ENCODE peak calls at places on chromosomes 12 and 14, in ten cellular contexts. One of them, this sample, is unnamed.

GRCh38 chr12:38316391-38317129 is at the start of gene ALG10B:
- DNase-seq in IMR-90: peak; percentile 96
- DNase-seq in breast epithelium: peak; percentile 92
- DNase-seq in ovary: peak; percentile 93
- DNase-seq in endodermal cell: peak; percentile 99
- DNase-seq in HCT116: peak; percentile 93
- DNase-seq in tibial artery: peak; percentile 96
- DNase-seq in right lobe of liver: peak; percentile 93
- DNase-seq in CD8-positive, alpha-beta T cell: peak; percentile 93
- DNase-seq in MM.1S: peak; percentile 96
- DNase-seq in this sample: peak; percentile 92

GRCh38 chr14:104102282-104102914 is 16.9 kb downstream of the ASPG start:
- DNase-seq in IMR-90: no peak
- DNase-seq in breast epithelium: no peak
- DNase-seq in ovary: no peak
- DNase-seq in endodermal cell: peak; percentile 29
- DNase-seq in HCT116: no peak
- DNase-seq in tibial artery: peak; percentile 45
- DNase-seq in right lobe of liver: peak; percentile 40
- DNase-seq in CD8-positive, alpha-beta T cell: no peak
- DNase-seq in MM.1S: no peak
- DNase-seq in this sample: no peak

GRCh38 chr14:30608533-30609006 is 13.5 kb upstream of the SCFD1 start:
- DNase-seq in IMR-90: peak; percentile 59
- DNase-seq in breast epithelium: no peak
- DNase-seq in ovary: no peak
- DNase-seq in endodermal cell: no peak
- DNase-seq in HCT116: no peak
- DNase-seq in tibial artery: no peak
- DNase-seq in right lobe of liver: no peak
- DNase-seq in CD8-positive, alpha-beta T cell: no peak
- DNase-seq in MM.1S: no peak
- DNase-seq in this sample: no peak

GRCh38 chr12:93766802-93767523 is 89.8 kb downstream of the CRADD start:
- DNase-seq in IMR-90: peak; percentile 76
- DNase-seq in breast epithelium: no peak
- DNase-seq in ovary: peak; percentile 42
- DNase-seq in endodermal cell: no peak
- DNase-seq in HCT116: no peak
- DNase-seq in tibial artery: no peak
- DNase-seq in right lobe of liver: no peak
- DNase-seq in CD8-positive, alpha-beta T cell: peak; percentile 24
- DNase-seq in MM.1S: no peak
- DNase-seq in this sample: peak; percentile 68

GRCh38 chr12:114935658-114936057 is 251.7 kb upstream of the TBX3 start:
- DNase-seq in IMR-90: no peak
- DNase-seq in breast epithelium: no peak
- DNase-seq in ovary: no peak
- DNase-seq in endodermal cell: peak; percentile 47
- DNase-seq in HCT116: no peak
- DNase-seq in tibial artery: no peak
- DNase-seq in right lobe of liver: no peak
- DNase-seq in CD8-positive, alpha-beta T cell: no peak
- DNase-seq in MM.1S: no peak
- DNase-seq in this sample: no peak

GRCh38 chr12:6899837-6900519 is 4.6 kb upstream of the LRRC23 start:
- DNase-seq in IMR-90: peak; percentile 38
- DNase-seq in breast epithelium: no peak
- DNase-seq in ovary: no peak
- DNase-seq in endodermal cell: no peak
- DNase-seq in HCT116: no peak
- DNase-seq in tibial artery: no peak
- DNase-seq in right lobe of liver: no peak
- DNase-seq in CD8-positive, alpha-beta T cell: no peak
- DNase-seq in MM.1S: no peak
- DNase-seq in this sample: peak; percentile 83

GRCh38 chr12:50059440-50060119 is 2.2 kb downstream of the ASIC1 start:
- DNase-seq in IMR-90: peak; percentile 39
- DNase-seq in breast epithelium: no peak
- DNase-seq in ovary: no peak
- DNase-seq in endodermal cell: no peak
- DNase-seq in HCT116: no peak
- DNase-seq in tibial artery: no peak
- DNase-seq in right lobe of liver: no peak
- DNase-seq in CD8-positive, alpha-beta T cell: peak; percentile 84
- DNase-seq in MM.1S: no peak
- DNase-seq in this sample: no peak

GRCh38 chr14:45651906-45652305 is 398.9 kb upstream of the MIS18BP1 start:
- DNase-seq in IMR-90: no peak
- DNase-seq in breast epithelium: no peak
- DNase-seq in ovary: no peak
- DNase-seq in endodermal cell: no peak
- DNase-seq in HCT116: no peak
- DNase-seq in tibial artery: no peak
- DNase-seq in right lobe of liver: no peak
- DNase-seq in CD8-positive, alpha-beta T cell: no peak
- DNase-seq in MM.1S: no peak
- DNase-seq in this sample: no peak

GRCh38 chr12:5499566-5500325 is 67.8 kb downstream of the NTF3 start:
- DNase-seq in IMR-90: peak; percentile 97
- DNase-seq in breast epithelium: no peak
- DNase-seq in ovary: no peak
- DNase-seq in endodermal cell: no peak
- DNase-seq in HCT116: no peak
- DNase-seq in tibial artery: no peak
- DNase-seq in right lobe of liver: no peak
- DNase-seq in CD8-positive, alpha-beta T cell: no peak
- DNase-seq in MM.1S: no peak
- DNase-seq in this sample: no peak

GRCh38 chr14:67704484-67705089 is 2.9 kb downstream of the RDH12 start:
- DNase-seq in IMR-90: peak; percentile 54
- DNase-seq in breast epithelium: no peak
- DNase-seq in ovary: no peak
- DNase-seq in endodermal cell: peak; percentile 58
- DNase-seq in HCT116: peak; percentile 72
- DNase-seq in tibial artery: no peak
- DNase-seq in right lobe of liver: no peak
- DNase-seq in CD8-positive, alpha-beta T cell: no peak
- DNase-seq in MM.1S: peak; percentile 47
- DNase-seq in this sample: no peak

GRCh38 chr12:124610629-124611558 is 43.5 kb upstream of the NCOR2 start:
- DNase-seq in IMR-90: no peak
- DNase-seq in breast epithelium: no peak
- DNase-seq in ovary: no peak
- DNase-seq in endodermal cell: no peak
- DNase-seq in HCT116: no peak
- DNase-seq in tibial artery: no peak
- DNase-seq in right lobe of liver: peak; percentile 35
- DNase-seq in CD8-positive, alpha-beta T cell: no peak
- DNase-seq in MM.1S: no peak
- DNase-seq in this sample: no peak

GRCh38 chr12:29073631-29074239 is 75.3 kb upstream of the FAR2 start:
- DNase-seq in IMR-90: peak; percentile 49
- DNase-seq in breast epithelium: no peak
- DNase-seq in ovary: no peak
- DNase-seq in endodermal cell: peak; percentile 46
- DNase-seq in HCT116: peak; percentile 35
- DNase-seq in tibial artery: no peak
- DNase-seq in right lobe of liver: no peak
- DNase-seq in CD8-positive, alpha-beta T cell: no peak
- DNase-seq in MM.1S: peak; percentile 58
- DNase-seq in this sample: no peak

GRCh38 chr12:89355243-89356068 is 3.2 kb upstream of the DUSP6 start:
- DNase-seq in IMR-90: no peak
- DNase-seq in breast epithelium: no peak
- DNase-seq in ovary: no peak
- DNase-seq in endodermal cell: no peak
- DNase-seq in HCT116: no peak
- DNase-seq in tibial artery: no peak
- DNase-seq in right lobe of liver: no peak
- DNase-seq in CD8-positive, alpha-beta T cell: no peak
- DNase-seq in MM.1S: no peak
- DNase-seq in this sample: no peak

GRCh38 chr12:131843527-131843926 is 15.3 kb downstream of the MMP17 start:
- DNase-seq in IMR-90: no peak
- DNase-seq in breast epithelium: no peak
- DNase-seq in ovary: no peak
- DNase-seq in endodermal cell: no peak
- DNase-seq in HCT116: no peak
- DNase-seq in tibial artery: no peak
- DNase-seq in right lobe of liver: no peak
- DNase-seq in CD8-positive, alpha-beta T cell: no peak
- DNase-seq in MM.1S: no peak
- DNase-seq in this sample: no peak

GRCh38 chr12:67482751-67483661 is 165.5 kb upstream of the DYRK2 start:
- DNase-seq in IMR-90: peak; percentile 56
- DNase-seq in breast epithelium: peak; percentile 48
- DNase-seq in ovary: peak; percentile 31
- DNase-seq in endodermal cell: no peak
- DNase-seq in HCT116: no peak
- DNase-seq in tibial artery: peak; percentile 75
- DNase-seq in right lobe of liver: no peak
- DNase-seq in CD8-positive, alpha-beta T cell: peak; percentile 89
- DNase-seq in MM.1S: peak; percentile 95
- DNase-seq in this sample: no peak

GRCh38 chr12:50182461-50182860 is 15.3 kb upstream of the CERS5 start:
- DNase-seq in IMR-90: no peak
- DNase-seq in breast epithelium: no peak
- DNase-seq in ovary: no peak
- DNase-seq in endodermal cell: no peak
- DNase-seq in HCT116: no peak
- DNase-seq in tibial artery: no peak
- DNase-seq in right lobe of liver: no peak
- DNase-seq in CD8-positive, alpha-beta T cell: no peak
- DNase-seq in MM.1S: no peak
- DNase-seq in this sample: no peak

GRCh38 chr14:52266782-52267181 is 716 bp upstream of the PTGDR start:
- DNase-seq in IMR-90: no peak
- DNase-seq in breast epithelium: no peak
- DNase-seq in ovary: no peak
- DNase-seq in endodermal cell: no peak
- DNase-seq in HCT116: no peak
- DNase-seq in tibial artery: peak; percentile 63
- DNase-seq in right lobe of liver: no peak
- DNase-seq in CD8-positive, alpha-beta T cell: no peak
- DNase-seq in MM.1S: no peak
- DNase-seq in this sample: no peak
- H3K27ac ChIP-seq in IMR-90: no peak overlapping the region
- H3K27ac ChIP-seq in breast epithelium: peak overlapping the region; percentile 43
- H3K27ac ChIP-seq in ovary: no peak overlapping the region
- H3K27ac ChIP-seq in endodermal cell: no peak overlapping the region
- H3K27ac ChIP-seq in HCT116: no peak overlapping the region
- H3K27ac ChIP-seq in tibial artery: peak overlapping the region; percentile 3
- H3K27ac ChIP-seq in right lobe of liver: no peak overlapping the region
- H3K27ac ChIP-seq in CD8-positive, alpha-beta T cell: no peak overlapping the region
- H3K27ac ChIP-seq in MM.1S: no peak overlapping the region
- H3K27ac ChIP-seq in this sample: no peak overlapping the region

GRCh38 chr12:59808317-59808910 is 212.6 kb downstream of the SLC16A7 start:
- DNase-seq in IMR-90: peak; percentile 41
- DNase-seq in breast epithelium: no peak
- DNase-seq in ovary: no peak
- DNase-seq in endodermal cell: no peak
- DNase-seq in HCT116: peak; percentile 13
- DNase-seq in tibial artery: no peak
- DNase-seq in right lobe of liver: no peak
- DNase-seq in CD8-positive, alpha-beta T cell: no peak
- DNase-seq in MM.1S: peak; percentile 38
- DNase-seq in this sample: no peak

GRCh38 chr12:59811991-59812390 is 216.2 kb downstream of the SLC16A7 start:
- DNase-seq in IMR-90: no peak
- DNase-seq in breast epithelium: no peak
- DNase-seq in ovary: no peak
- DNase-seq in endodermal cell: no peak
- DNase-seq in HCT116: no peak
- DNase-seq in tibial artery: no peak
- DNase-seq in right lobe of liver: no peak
- DNase-seq in CD8-positive, alpha-beta T cell: no peak
- DNase-seq in MM.1S: no peak
- DNase-seq in this sample: no peak

GRCh38 chr12:59812716-59813115 is 216.9 kb downstream of the SLC16A7 start:
- DNase-seq in IMR-90: no peak
- DNase-seq in breast epithelium: no peak
- DNase-seq in ovary: no peak
- DNase-seq in endodermal cell: no peak
- DNase-seq in HCT116: no peak
- DNase-seq in tibial artery: no peak
- DNase-seq in right lobe of liver: no peak
- DNase-seq in CD8-positive, alpha-beta T cell: no peak
- DNase-seq in MM.1S: no peak
- DNase-seq in this sample: no peak
- TF ChIP-seq CTCF in IMR-90: no peak
- TF ChIP-seq CTCF in breast epithelium: no peak
- TF ChIP-seq CTCF in ovary: no peak
- TF ChIP-seq CTCF in endodermal cell: no peak
- TF ChIP-seq CTCF in HCT116: no peak
- TF ChIP-seq CTCF in tibial artery: no peak
- TF ChIP-seq CTCF in right lobe of liver: no peak
- TF ChIP-seq CTCF in CD8-positive, alpha-beta T cell: no peak
- TF ChIP-seq CTCF in MM.1S: no peak
- TF ChIP-seq CTCF in this sample: no peak

GRCh38 chr14:92813201-92813600 is 19.1 kb downstream of the GOLGA5 start:
- DNase-seq in IMR-90: no peak
- DNase-seq in breast epithelium: no peak
- DNase-seq in ovary: no peak
- DNase-seq in endodermal cell: no peak
- DNase-seq in HCT116: no peak
- DNase-seq in tibial artery: no peak
- DNase-seq in right lobe of liver: no peak
- DNase-seq in CD8-positive, alpha-beta T cell: no peak
- DNase-seq in MM.1S: no peak
- DNase-seq in this sample: no peak
- H3K36me3 ChIP-seq in IMR-90: peaks cover 54% of the 10 kb centered on the region
- H3K36me3 ChIP-seq in breast epithelium: peaks cover 7% of the 10 kb centered on the region
- H3K36me3 ChIP-seq in ovary: no peaks in the 10 kb centered on the region
- H3K36me3 ChIP-seq in endodermal cell: peaks cover 84% of the 10 kb centered on the region
- H3K36me3 ChIP-seq in HCT116: peaks cover 51% of the 10 kb centered on the region
- H3K36me3 ChIP-seq in tibial artery: peaks cover 97% of the 10 kb centered on the region
- H3K36me3 ChIP-seq in right lobe of liver: no peaks in the 10 kb centered on the region
- H3K36me3 ChIP-seq in CD8-positive, alpha-beta T cell: peaks cover 61% of the 10 kb centered on the region
- H3K36me3 ChIP-seq in MM.1S: no peaks in the 10 kb centered on the region
- H3K36me3 ChIP-seq in this sample: peaks cover 2% of the 10 kb centered on the region

DNA sequence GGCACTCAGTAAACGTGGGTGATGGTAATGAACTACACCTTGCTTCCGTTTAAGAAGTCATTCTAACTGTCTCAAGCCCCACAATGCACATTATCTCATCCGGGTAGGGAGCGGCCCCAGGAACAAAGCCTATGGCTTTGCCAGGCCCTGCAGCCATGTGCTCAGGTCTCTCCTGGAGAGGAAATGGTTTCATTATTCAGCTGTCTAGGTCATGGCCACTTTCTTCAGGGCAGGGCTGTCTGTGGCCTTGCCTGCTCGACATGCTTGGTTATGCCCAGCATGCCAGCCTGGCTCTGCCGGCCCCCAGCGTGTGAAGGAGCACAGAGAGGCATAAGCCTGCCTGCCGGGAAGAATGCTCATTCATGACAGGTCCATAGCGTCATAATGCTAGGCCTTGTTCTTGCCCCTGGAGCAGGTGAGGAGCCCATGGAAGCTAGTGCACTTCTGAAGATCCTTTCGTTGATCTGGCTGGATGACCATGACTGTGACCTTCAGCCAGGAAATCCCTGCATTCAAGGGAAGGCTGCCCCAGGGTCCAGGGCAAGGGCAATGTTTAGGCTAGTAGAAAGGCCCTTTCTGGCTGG is 26.3 kb upstream of the FOS start:
- DNase-seq in IMR-90: no peak
- DNase-seq in breast epithelium: no peak
- DNase-seq in ovary: no peak
- DNase-seq in endodermal cell: no peak
- DNase-seq in HCT116: no peak
- DNase-seq in tibial artery: peak; percentile 59
- DNase-seq in right lobe of liver: no peak
- DNase-seq in CD8-positive, alpha-beta T cell: no peak
- DNase-seq in MM.1S: no peak
- DNase-seq in this sample: no peak
- H3K27ac ChIP-seq in IMR-90: no peak overlapping the region
- H3K27ac ChIP-seq in breast epithelium: peak overlapping the region; percentile 78
- H3K27ac ChIP-seq in ovary: no peak overlapping the region
- H3K27ac ChIP-seq in endodermal cell: no peak overlapping the region
- H3K27ac ChIP-seq in HCT116: no peak overlapping the region
- H3K27ac ChIP-seq in tibial artery: no peak overlapping the region
- H3K27ac ChIP-seq in right lobe of liver: no peak overlapping the region
- H3K27ac ChIP-seq in CD8-positive, alpha-beta T cell: no peak overlapping the region
- H3K27ac ChIP-seq in MM.1S: no peak overlapping the region
- H3K27ac ChIP-seq in this sample: peak overlapping the region; percentile 84